ENCODE peak calls at places on chromosome 2, in eight cellular contexts. U is A549, E is ovary, O is sigmoid colon, D is H1, S is SK-N-SH, N is HepG2, F is GM12878. H is an unnamed sample.

GRCh38 chr2:238646281-238646680 is 201.6 kb upstream of the TWIST2 start:
- DNase-seq in U (no peak), E (no peak), O (no peak), D (no peak), S (no peak), N (no peak), F (no peak), H (no peak)

GRCh38 chr2:138468617-138469016 is 33.0 kb upstream of the SPOPL start:
- DNase-seq in U (no peak), E (no peak), O (no peak), D (no peak), S (no peak), N (no peak), F (no peak), H (no peak)

GRCh38 chr2:234463626-234464290 is 33.1 kb downstream of the ARL4C start:
- DNase-seq in U (peak; percentile 79), E (no peak), O (no peak), D (no peak), S (peak; percentile 73), N (no peak), F (no peak), H (peak; percentile 29)

GRCh38 chr2:54999182-54999581 is 51.1 kb downstream of the RTN4 start:
- DNase-seq in U (no peak), E (no peak), O (no peak), D (no peak), S (no peak), N (no peak), F (no peak), H (no peak)

GRCh38 chr2:126749537-126749936 is 93.6 kb downstream of the GYPC start:
- DNase-seq in U (no peak), E (no peak), O (no peak), D (peak; percentile 36), S (no peak), N (no peak), F (no peak), H (no peak)

GRCh38 chr2:213723707-213724106 is 439.4 kb downstream of the SPAG16 start:
- DNase-seq in U (no peak), E (no peak), O (no peak), D (no peak), S (no peak), N (no peak), F (no peak), H (no peak)

GRCh38 chr2:21836766-21837543 is 713.2 kb downstream of the TDRD15 start:
- DNase-seq in U (no peak), E (no peak), O (no peak), D (no peak), S (no peak), N (no peak), F (no peak), H (no peak)

GRCh38 chr2:238505119-238505891 is 78.6 kb downstream of the ASB1 start:
- DNase-seq in U (no peak), E (peak; percentile 10), O (peak; percentile 42), D (no peak), S (no peak), N (peak; percentile 24), F (no peak), H (no peak)

GRCh38 chr2:120769076-120769786 is 33.6 kb downstream of the GLI2 start:
- DNase-seq in U (no peak), E (peak; percentile 28), O (peak; percentile 46), D (no peak), S (no peak), N (no peak), F (no peak), H (no peak)

GRCh38 chr2:42141687-42142475 is 27.3 kb upstream of the EML4 start:
- DNase-seq in U (peak; percentile 77), E (peak; percentile 56), O (peak; percentile 75), D (no peak), S (peak; percentile 56), N (peak; percentile 94), F (no peak), H (peak; percentile 62)

GRCh38 chr2:191270303-191271178 is 25.3 kb downstream of the MYO1B start:
- DNase-seq in U (no peak), E (no peak), O (no peak), D (no peak), S (no peak), N (no peak), F (no peak), H (no peak)

GRCh38 chr2:205148756-205149155 is 533.5 kb upstream of the NRP2 start:
- DNase-seq in U (no peak), E (no peak), O (no peak), D (no peak), S (no peak), N (no peak), F (no peak), H (no peak)

GRCh38 chr2:20430461-20431302 is 16.2 kb upstream of the RHOB start:
- DNase-seq in U (no peak), E (no peak), O (peak; percentile 48), D (no peak), S (no peak), N (no peak), F (no peak), H (peak; percentile 6)

GRCh38 chr2:215521031-215521430 is 85.2 kb upstream of the FN1 start:
- DNase-seq in U (no peak), E (no peak), O (no peak), D (no peak), S (no peak), N (no peak), F (no peak), H (no peak)

DNA sequence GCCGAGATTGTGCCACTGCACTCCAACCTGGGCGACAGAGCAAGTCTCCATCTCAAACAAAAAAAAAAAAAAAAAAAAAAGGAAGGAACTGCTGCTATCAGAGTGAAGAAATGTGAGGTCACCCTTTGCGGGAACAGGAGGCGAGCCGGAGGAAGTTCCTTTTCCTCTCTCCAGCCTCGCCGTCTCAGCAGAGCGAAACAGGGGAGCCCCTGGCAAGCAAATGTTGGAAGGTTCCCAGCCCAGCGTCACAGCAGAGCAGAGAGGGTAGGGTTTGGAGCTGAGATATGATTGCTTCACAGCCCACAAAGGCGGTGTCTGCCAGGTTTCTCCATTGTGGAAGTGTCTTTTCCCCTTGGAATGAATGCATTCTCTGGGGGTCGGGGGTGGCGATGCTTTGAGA is 28.5 kb downstream of the SLC20A1 start:
- DNase-seq in U (no peak), E (no peak), O (peak; percentile 82), D (no peak), S (no peak), N (no peak), F (no peak), H (peak; percentile 49)
- TF ChIP-seq EP300 in U (no peak), E (no peak), O (no peak), D (no peak), S (no peak), N (no peak), F (no peak), H (no peak)

GRCh38 chr2:102698369-102699111 is 63.3 kb upstream of the TMEM182 start:
- DNase-seq in U (no peak), E (no peak), O (no peak), D (no peak), S (no peak), N (no peak), F (no peak), H (peak; percentile 75)

GRCh38 chr2:102707796-102708713 is 53.8 kb upstream of the TMEM182 start:
- DNase-seq in U (no peak), E (no peak), O (no peak), D (no peak), S (no peak), N (no peak), F (no peak), H (no peak)

GRCh38 chr2:102704531-102704930 is 57.3 kb upstream of the TMEM182 start:
- DNase-seq in U (no peak), E (no peak), O (no peak), D (no peak), S (no peak), N (no peak), F (no peak), H (no peak)

GRCh38 chr2:102703305-102703704 is 58.5 kb upstream of the TMEM182 start:
- DNase-seq in U (no peak), E (no peak), O (no peak), D (no peak), S (no peak), N (no peak), F (no peak), H (no peak)

GRCh38 chr2:102703748-102704147 is 58.1 kb upstream of the TMEM182 start:
- DNase-seq in U (peak; percentile 47), E (no peak), O (no peak), D (no peak), S (no peak), N (peak; percentile 33), F (no peak), H (peak; percentile 39)
- TF ChIP-seq CTCF in U (peak; percentile 72), E (no peak), O (no peak), D (peak; percentile 58), S (peak; percentile 51), N (peak; percentile 71), F (peak; percentile 53), H (peak; percentile 21)

DNA sequence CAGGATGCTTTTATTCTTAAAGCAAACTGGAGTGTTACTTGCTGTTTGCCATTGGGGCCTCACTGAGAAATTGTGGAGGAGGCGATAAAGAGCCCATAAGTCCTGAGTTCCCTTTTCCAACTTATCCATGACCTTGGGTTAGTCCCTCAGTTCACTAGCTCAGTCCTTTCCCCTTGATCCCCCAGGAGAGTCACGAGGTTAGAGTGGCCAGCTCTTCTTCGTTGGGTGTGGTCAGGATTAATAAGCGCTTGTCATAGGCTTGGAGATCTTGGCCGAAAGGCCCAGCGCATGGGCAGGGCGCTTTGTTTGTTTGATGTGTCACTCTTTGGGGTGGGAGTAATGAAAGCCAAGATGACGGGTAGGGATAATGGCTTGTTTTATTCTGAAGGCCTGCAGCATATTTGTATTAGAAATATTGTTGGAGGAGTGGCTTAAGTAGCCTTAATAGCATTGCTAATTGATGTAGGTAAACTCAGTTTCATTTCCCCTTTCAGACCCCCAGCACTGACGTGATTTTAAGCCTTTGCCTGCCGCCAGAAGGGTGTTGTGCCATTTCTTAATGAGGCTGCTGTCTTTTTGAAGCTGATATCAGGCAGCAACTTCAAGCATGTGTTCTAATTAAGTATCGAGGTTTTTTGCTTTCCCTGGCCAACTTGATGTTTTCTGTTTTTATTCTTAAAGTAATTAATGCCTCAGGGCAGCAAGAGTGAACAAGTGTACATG is 15.7 kb downstream of the GRHL1 start:
- DNase-seq in U (no peak), E (no peak), O (no peak), D (no peak), S (no peak), N (no peak), F (peak; percentile 53), H (no peak)
- TF ChIP-seq EP300 in U (no peak), E (no peak), O (no peak), D (no peak), S (no peak), N (no peak), F (no peak), H (no peak)

GRCh38 chr2:218400930-218401833 is 1.5 kb downstream of the CTDSP1 start:
- DNase-seq in U (peak; percentile 14), E (no peak), O (peak; percentile 73), D (no peak), S (peak; percentile 76), N (peak; percentile 95), F (no peak), H (peak; percentile 66)

GRCh38 chr2:218402491-218402901 is 2.8 kb downstream of the CTDSP1 start:
- DNase-seq in U (no peak), E (no peak), O (no peak), D (no peak), S (no peak), N (no peak), F (no peak), H (no peak)

GRCh38 chr2:218400167-218400929 is 680 bp downstream of the CTDSP1 start:
- DNase-seq in U (peak; percentile 41), E (peak; percentile 75), O (peak; percentile 79), D (peak; percentile 80), S (peak; percentile 81), N (no peak), F (no peak), H (peak; percentile 61)

GRCh38 chr2:218402911-218403411 is 3.3 kb downstream of the CTDSP1 start:
- DNase-seq in U (no peak), E (no peak), O (peak; percentile 66), D (no peak), S (no peak), N (no peak), F (no peak), H (no peak)

GRCh38 chr2:218401834-218402370 is 2.2 kb downstream of the CTDSP1 start:
- DNase-seq in U (no peak), E (no peak), O (peak; percentile 70), D (no peak), S (no peak), N (no peak), F (no peak), H (no peak)
- TF ChIP-seq CTCF in U (no peak), E (no peak), O (no peak), D (no peak), S (no peak), N (no peak), F (no peak), H (no peak)